ENCODE peak calls at places on chromosomes 1 and 21, in eight cellular contexts. C is activated naive CD8-positive, alpha-beta T cell treated with anti-CD3 and anti-CD28 coated beads for 36 hours; X is NCI-H510A treated with DMSO at 0.1 percent for 48 hours; K is non-pigmented ciliary epithelial cell; Y is NCI-H1417 treated with DMSO at 0.1 percent for 48 hours; S is LoVo; G is iris pigment epithelial cell; W is RPMI8226. V is an unnamed sample.

GRCh38 chr1:110196917-110197782 is 13.0 kb upstream of the KCNC4 start:
- DNase-seq in C (peak; percentile 55), X (peak; percentile 88), K (no peak), Y (peak; percentile 40), S (peak; percentile 82), G (peak; percentile 46), W (peak; percentile 51), V (no peak)

GRCh38 chr1:29249170-29249691 is 12.9 kb downstream of the PTPRU start:
- DNase-seq in C (no peak), X (no peak), K (no peak), Y (no peak), S (no peak), G (peak; percentile 69), W (no peak), V (no peak)

GRCh38 chr1:78355646-78356045 is 135.1 kb upstream of the PTGFR start:
- DNase-seq in C (no peak), X (no peak), K (no peak), Y (no peak), S (no peak), G (peak; percentile 42), W (no peak), V (no peak)

GRCh38 chr1:165853528-165854075 is 26.2 kb downstream of the UCK2 start:
- DNase-seq in C (no peak), X (no peak), K (no peak), Y (no peak), S (no peak), G (peak; percentile 54), W (no peak), V (no peak)

GRCh38 chr1:14742181-14742980 is 143.9 kb downstream of the KAZN start:
- DNase-seq in C (no peak), X (peak; percentile 36), K (peak; percentile 95), Y (no peak), S (peak; percentile 4), G (peak; percentile 99), W (no peak), V (no peak)

GRCh38 chr21:46006547-46007497 is 25.3 kb downstream of the COL6A1 start:
- DNase-seq in C (no peak), X (no peak), K (no peak), Y (no peak), S (no peak), G (no peak), W (no peak), V (no peak)

GRCh38 chr1:62912028-62912638 is 128.2 kb downstream of the ATG4C start:
- DNase-seq in C (no peak), X (no peak), K (no peak), Y (no peak), S (no peak), G (peak; percentile 44), W (peak; percentile 25), V (no peak)

GRCh38 chr21:24470852-24471251 is 1136.4 kb downstream of the MRPL39 start:
- DNase-seq in C (no peak), X (no peak), K (no peak), Y (no peak), S (no peak), G (no peak), W (no peak), V (no peak)

GRCh38 chr1:34825455-34826081 is 32.8 kb downstream of the GJA4 start:
- DNase-seq in C (no peak), X (peak; percentile 46), K (no peak), Y (peak; percentile 4), S (no peak), G (no peak), W (no peak), V (peak; percentile 67)

GRCh38 chr1:998905-999796 is 746 bp downstream of the HES4 start:
- DNase-seq in C (no peak), X (peak; percentile 37), K (no peak), Y (no peak), S (no peak), G (peak; percentile 22), W (peak; percentile 80), V (peak; percentile 71)